ENCODE peak calls at places on chromosomes 2 and 18, in eight cellular contexts. V is lower lobe of right lung, J is GM13977, W is psoas muscle, B is GM23338, T is fibroblast of pulmonary artery, M is breast epithelium, E is tibial artery. C is an unnamed sample.

GRCh38 chr2:36163520-36164239 is 191.9 kb upstream of the CRIM1 start:
- DNase-seq in M (no peak), E (no peak), B (no peak), W (no peak), V (no peak), T (no peak), J (no peak), C (no peak)

GRCh38 chr2:216633616-216634316 is 546 bp downstream of the IGFBP2 start:
- DNase-seq in W (peak), J (peak), M (no peak), B (peak), E (no peak), V (no peak), T (no peak), C (no peak)

GRCh38 chr2:152426801-152427200 is 91.8 kb downstream of the FMNL2 start:
- DNase-seq in J (no peak), B (no peak), V (no peak), W (no peak), T (no peak), E (no peak), M (no peak), C (no peak)

GRCh38 chr2:207783514-207783913 is 13.8 kb upstream of the FZD5 start:
- DNase-seq in J (no peak), B (no peak), W (no peak), T (no peak), M (no peak), E (no peak), V (no peak), C (no peak)

GRCh38 chr2:25335971-25336370 is 5.8 kb downstream of the DNMT3A start:
- DNase-seq in V (no peak), J (no peak), W (no peak), B (no peak), E (no peak), M (no peak), T (no peak), C (no peak)

GRCh38 chr2:39099820-39100728 is 20.8 kb downstream of the SOS1 start:
- DNase-seq in J (no peak), E (no peak), W (no peak), V (no peak), T (peak), B (no peak), M (no peak), C (peak)

GRCh38 chr2:21041943-21042707 is 1.7 kb downstream of the APOB start:
- DNase-seq in V (no peak), T (peak), M (no peak), E (no peak), B (peak), J (no peak), W (no peak), C (no peak)

GRCh38 chr18:46625069-46625468 is 32.0 kb downstream of the LOXHD1 start:
- DNase-seq in E (no peak), J (no peak), T (no peak), M (no peak), V (no peak), B (no peak), W (no peak), C (no peak)

GRCh38 chr2:101047075-101047766 is 45.1 kb downstream of the RPL31 start:
- DNase-seq in T (peak), W (no peak), B (no peak), J (no peak), E (no peak), M (peak), V (no peak), C (no peak)

GRCh38 chr2:128633501-128633900 is 314.8 kb upstream of the HS6ST1 start:
- DNase-seq in W (no peak), J (no peak), M (no peak), T (peak), B (no peak), E (no peak), V (no peak), C (no peak)

GRCh38 chr2:28408764-28409599 is 16.3 kb downstream of the FOSL2 start:
- DNase-seq in M (no peak), E (peak), J (peak), B (no peak), W (peak), T (peak), V (peak), C (peak)

GRCh38 chr2:190180313-190181065 is 118.0 kb upstream of the MSTN start:
- DNase-seq in T (no peak), M (no peak), J (peak), B (peak), V (peak), W (peak), E (peak), C (peak)

GRCh38 chr2:227846831-227847230 is 24.6 kb upstream of the DAW1 start:
- DNase-seq in T (no peak), M (no peak), W (no peak), V (no peak), E (no peak), J (no peak), B (no peak), C (no peak)

GRCh38 chr2:235506291-235506996 is 12.6 kb downstream of the AGAP1 start:
- DNase-seq in E (no peak), J (no peak), V (no peak), M (peak), W (no peak), T (no peak), B (no peak), C (no peak)

GRCh38 chr2:187390891-187391290 is 57.2 kb downstream of the CALCRL start:
- DNase-seq in J (no peak), M (no peak), V (no peak), B (no peak), T (peak), E (no peak), W (no peak), C (no peak)

GRCh38 chr2:182587831-182588230 is 128.2 kb upstream of the DNAJC10 start:
- DNase-seq in B (no peak), M (no peak), J (no peak), W (no peak), T (peak), E (no peak), V (no peak), C (no peak)

GRCh38 chr18:22172594-22173049 is 3.2 kb downstream of the GATA6 start:
- DNase-seq in J (no peak), M (no peak), B (no peak), E (no peak), V (peak), T (peak), W (no peak), C (no peak)

GRCh38 chr2:200810252-200810650 is 1.5 kb upstream of the BZW1 start:
- DNase-seq in E (peak), M (no peak), B (no peak), V (no peak), W (no peak), T (peak), J (no peak), C (no peak)

GRCh38 chr2:149598014-149598395 is 10.4 kb upstream of the MMADHC start:
- DNase-seq in E (no peak), W (no peak), M (no peak), T (peak), V (no peak), J (no peak), B (no peak), C (no peak)

GRCh38 chr2:43824951-43825493 is 13.6 kb downstream of the ABCG5 start:
- DNase-seq in B (no peak), W (no peak), T (no peak), E (no peak), J (no peak), M (no peak), V (no peak), C (no peak)

GRCh38 chr2:75808793-75809535 is 98.2 kb upstream of the GCFC2 start:
- DNase-seq in M (no peak), W (no peak), B (no peak), J (no peak), E (no peak), V (no peak), T (no peak), C (no peak)

GRCh38 chr2:208407667-208408066 is 1.1 kb downstream of the PTH2R start:
- DNase-seq in V (no peak), B (peak), W (no peak), J (peak), T (peak), E (no peak), M (no peak), C (peak)

GRCh38 chr2:36044389-36044788 is 311.2 kb upstream of the CRIM1 start:
- DNase-seq in T (no peak), E (no peak), B (no peak), W (no peak), J (no peak), M (no peak), V (no peak), C (no peak)

GRCh38 chr2:242098445-242099128 is 229.1 kb downstream of the RTP5 start:
- DNase-seq in J (peak), E (no peak), V (no peak), T (no peak), M (no peak), W (no peak), B (no peak), C (no peak)

GRCh38 chr18:14086459-14087231 is 45.6 kb downstream of the ZNF519 start:
- DNase-seq in V (no peak), W (no peak), M (no peak), B (peak), J (peak), E (no peak), T (peak), C (peak)

GRCh38 chr2:226199555-226199954 is 600.1 kb downstream of the IRS1 start:
- DNase-seq in V (no peak), T (no peak), M (no peak), J (no peak), B (no peak), W (no peak), E (no peak), C (no peak)

GRCh38 chr2:29113891-29114321 is 1.3 kb upstream of the CLIP4 start:
- DNase-seq in V (peak), M (no peak), E (peak), W (peak), J (peak), B (no peak), T (peak), C (no peak)

GRCh38 chr2:225008935-225009334 is 33.3 kb downstream of the DOCK10 start:
- DNase-seq in W (no peak), T (no peak), M (no peak), B (peak), V (no peak), E (no peak), J (no peak), C (peak)

GRCh38 chr18:13605477-13605876 is 120.9 kb downstream of the FAM210A start:
- DNase-seq in W (no peak), V (no peak), M (no peak), T (no peak), J (no peak), E (no peak), B (no peak), C (no peak)

GRCh38 chr2:209771474-209772292 is at the start of gene UNC80:
- DNase-seq in E (peak), V (peak), T (peak), B (peak), M (peak), J (peak), W (peak), C (peak)

GRCh38 chr18:45291616-45292612 is 323.4 kb upstream of the SLC14A2 start:
- DNase-seq in W (no peak), V (no peak), J (no peak), T (peak), B (peak), E (no peak), M (no peak), C (no peak)

GRCh38 chr18:55362303-55362702 is 225.7 kb downstream of the TCF4 start:
- DNase-seq in M (no peak), V (no peak), E (no peak), W (no peak), T (no peak), J (no peak), B (no peak), C (no peak)

GRCh38 chr18:10579079-10579867 is 53.4 kb downstream of the NAPG start:
- DNase-seq in W (no peak), J (no peak), B (no peak), M (no peak), T (peak), V (no peak), E (no peak), C (no peak)

GRCh38 chr2:27218614-27219013 is 1.4 kb downstream of the CAD start:
- DNase-seq in E (no peak), M (no peak), W (no peak), T (no peak), J (no peak), B (no peak), V (no peak), C (no peak)

GRCh38 chr2:221608442-221608841 is 36.3 kb upstream of the EPHA4 start:
- DNase-seq in W (no peak), V (no peak), E (no peak), J (no peak), T (no peak), M (no peak), B (no peak), C (no peak)

GRCh38 chr2:148022882-148023281 is 2.0 kb downstream of the MBD5 start:
- DNase-seq in J (no peak), E (no peak), T (no peak), M (no peak), W (no peak), B (no peak), V (no peak), C (no peak)
- TF ChIP-seq CTCF in J (no peak), E (no peak), T (no peak), M (no peak), W (no peak), B (no peak), V (no peak), C (no peak)

DNA sequence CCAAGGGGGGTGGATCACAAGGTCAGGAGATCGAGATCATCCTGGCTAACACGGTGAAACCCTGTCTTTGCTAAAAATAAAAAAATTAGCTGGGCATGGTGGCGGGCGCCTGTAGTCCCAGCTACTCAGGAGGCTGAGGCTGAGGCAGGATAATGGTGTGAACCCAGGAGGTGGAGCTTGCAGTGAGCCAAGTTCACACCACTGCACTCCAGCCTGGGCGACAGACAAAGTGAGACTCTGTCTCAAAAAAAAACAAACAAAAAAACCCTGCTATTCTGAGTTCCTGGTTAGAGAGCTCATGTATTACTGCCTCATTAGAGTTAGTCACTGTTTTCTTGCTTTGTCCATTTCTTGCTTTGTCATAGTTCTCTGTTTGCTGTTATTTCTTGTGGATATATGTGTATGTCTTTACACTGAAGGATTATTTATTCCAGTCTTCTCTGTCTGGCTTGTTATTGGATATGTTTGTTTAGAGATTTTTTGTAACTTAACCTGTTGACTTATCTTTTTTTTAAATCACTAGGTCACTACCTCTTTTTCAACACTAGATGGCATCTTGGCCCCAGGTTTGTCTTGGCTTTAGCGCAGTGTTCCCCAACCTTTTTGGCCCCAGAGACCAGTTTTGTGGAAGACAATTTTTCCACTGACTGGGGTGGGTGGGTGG is 17.0 kb downstream of the TTLL4 start:
- DNase-seq in T (peak), E (no peak), V (no peak), J (no peak), M (no peak), B (peak), W (no peak), C (no peak)
- TF ChIP-seq CTCF in T (peak), E (peak), V (peak), J (peak), M (peak), B (peak), W (peak), C (peak)

GRCh38 chr2:137943948-137944347 is 20.3 kb upstream of the HNMT start:
- DNase-seq in W (no peak), B (peak), M (no peak), V (no peak), J (no peak), T (no peak), E (no peak), C (no peak)
- TF ChIP-seq CTCF in W (no peak), B (peak), M (no peak), V (no peak), J (peak), T (no peak), E (no peak), C (no peak)

DNA sequence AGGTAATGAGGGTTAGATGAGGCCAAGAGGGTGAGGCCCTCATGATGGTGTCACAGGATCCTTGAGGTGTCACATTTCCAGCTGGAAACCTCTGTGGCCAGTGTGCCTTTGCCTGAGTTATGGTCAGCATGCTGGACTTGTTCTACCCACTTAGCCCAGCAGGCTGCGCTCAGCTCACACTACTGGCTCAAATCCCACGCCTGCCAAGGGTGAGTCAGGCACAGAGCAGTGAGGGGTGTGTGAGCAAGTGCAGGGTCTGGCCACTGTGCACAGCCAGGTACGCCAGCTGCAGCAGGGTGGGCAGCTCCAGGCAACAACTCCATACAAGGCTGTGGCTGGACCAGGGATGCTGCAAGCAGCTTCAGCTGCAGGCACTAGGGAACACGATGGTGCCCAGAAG is 616.6 kb upstream of the FSHR start:
- DNase-seq in M (no peak), V (no peak), B (peak), J (no peak), W (no peak), E (no peak), T (peak), C (peak)
- TF ChIP-seq CTCF in M (no peak), V (peak), B (peak), J (peak), W (no peak), E (no peak), T (peak), C (no peak)

GRCh38 chr2:119182046-119182445 is 23.5 kb upstream of the C1QL2 start:
- DNase-seq in B (no peak), M (no peak), J (no peak), W (no peak), V (no peak), T (no peak), E (no peak), C (no peak)

GRCh38 chr2:119180891-119181290 is 22.3 kb upstream of the C1QL2 start:
- DNase-seq in M (no peak), B (no peak), J (no peak), V (no peak), W (no peak), E (no peak), T (no peak), C (no peak)

GRCh38 chr2:119181391-119181790 is 22.8 kb upstream of the C1QL2 start:
- DNase-seq in B (no peak), M (no peak), E (no peak), V (no peak), T (no peak), W (no peak), J (no peak), C (no peak)

GRCh38 chr2:119178811-119179601 is 20.5 kb upstream of the C1QL2 start:
- DNase-seq in W (no peak), B (no peak), J (no peak), T (no peak), E (no peak), V (no peak), M (no peak), C (no peak)

DNA sequence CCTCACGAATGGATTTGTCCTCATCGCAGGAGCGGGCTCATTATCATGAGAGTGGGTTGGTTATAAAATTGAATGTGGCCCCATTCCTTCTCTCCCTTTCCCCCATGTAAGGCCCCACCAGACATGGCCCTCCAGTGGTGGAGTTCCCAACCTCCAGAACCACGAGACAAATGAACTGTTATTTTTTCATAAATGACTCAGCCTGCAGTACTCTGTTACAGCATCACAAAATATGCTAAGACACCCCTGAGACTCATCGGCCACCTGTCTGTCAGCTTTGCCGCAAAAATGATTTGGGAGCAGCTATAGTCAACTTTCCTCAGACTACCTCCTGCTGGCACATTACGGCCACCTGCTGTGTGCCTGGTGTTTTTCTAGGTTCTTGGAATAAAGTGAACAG is 21.4 kb upstream of the C1QL2 start:
- DNase-seq in J (no peak), E (no peak), B (no peak), T (no peak), W (no peak), M (no peak), V (no peak), C (no peak)
- TF ChIP-seq CTCF in J (no peak), E (no peak), B (no peak), T (no peak), W (no peak), M (no peak), V (no peak), C (no peak)

GRCh38 chr2:217877866-217878265 is 124.9 kb downstream of the TNS1 start:
- DNase-seq in M (no peak), T (no peak), B (no peak), E (no peak), W (no peak), V (no peak), J (no peak), C (no peak)

GRCh38 chr2:217880891-217881290 is 121.9 kb downstream of the TNS1 start:
- DNase-seq in M (no peak), E (no peak), J (no peak), T (no peak), V (no peak), W (no peak), B (no peak), C (no peak)

GRCh38 chr2:217876253-217876570 is 126.6 kb downstream of the TNS1 start:
- DNase-seq in B (no peak), M (no peak), V (no peak), E (no peak), W (no peak), J (no peak), T (no peak), C (no peak)

GRCh38 chr2:217880490-217880889 is 122.3 kb downstream of the TNS1 start:
- DNase-seq in E (no peak), J (no peak), V (no peak), T (no peak), M (no peak), W (no peak), B (no peak), C (no peak)

GRCh38 chr2:217878865-217879595 is 123.8 kb downstream of the TNS1 start:
- DNase-seq in J (no peak), V (no peak), E (no peak), B (peak), M (no peak), W (no peak), T (no peak), C (no peak)
- TF ChIP-seq CTCF in J (no peak), V (no peak), E (no peak), B (peak), M (no peak), W (no peak), T (no peak), C (no peak)

C was measured in activated CD8-positive, alpha-beta T cell treated with anti-CD3 and anti-CD28 coated beads for 36 hours.